ENCODE peak calls at places on chromosomes 12 and 14, in four cellular contexts. Z is HepG2, G is K562, X is H1. U is an unnamed sample.
A peak's percentile ranks its signal among the peaks of the same experiment; 100 is the strongest.

GRCh38 chr12:56687225-56688128 is 607 bp downstream of the PTGES3 start:
- DNase-seq in Z (no peak), G (peak; percentile 67), X (no peak), U (no peak)

GRCh38 chr12:123896786-123897185 is 75.8 kb downstream of the CCDC92 start:
- DNase-seq in Z (no peak), G (no peak), X (no peak), U (no peak)

GRCh38 chr12:40986031-40986430 is 202.1 kb upstream of the PDZRN4 start:
- DNase-seq in Z (no peak), G (no peak), X (no peak), U (no peak)

GRCh38 chr14:24837280-24838046 is 203.5 kb upstream of the GZMB start:
- DNase-seq in Z (no peak), G (no peak), X (no peak), U (no peak)

GRCh38 chr14:29842228-29842627 is 85.4 kb downstream of the PRKD1 start:
- DNase-seq in Z (no peak), G (no peak), X (no peak), U (no peak)

GRCh38 chr14:77607741-77608302 is 8.6 kb downstream of the SPTLC2 start:
- DNase-seq in Z (no peak), G (no peak), X (no peak), U (no peak)

GRCh38 chr12:85874064-85874463 is at the start of gene NTS:
- DNase-seq in Z (no peak), G (no peak), X (no peak), U (no peak)

GRCh38 chr14:28751467-28752058 is 15.0 kb upstream of the FOXG1 start:
- DNase-seq in Z (peak; percentile 81), G (peak; percentile 16), X (no peak), U (no peak)

GRCh38 chr14:80751285-80751684 is 190.3 kb downstream of the CEP128 start:
- DNase-seq in Z (no peak), G (no peak), X (no peak), U (no peak)

DNA sequence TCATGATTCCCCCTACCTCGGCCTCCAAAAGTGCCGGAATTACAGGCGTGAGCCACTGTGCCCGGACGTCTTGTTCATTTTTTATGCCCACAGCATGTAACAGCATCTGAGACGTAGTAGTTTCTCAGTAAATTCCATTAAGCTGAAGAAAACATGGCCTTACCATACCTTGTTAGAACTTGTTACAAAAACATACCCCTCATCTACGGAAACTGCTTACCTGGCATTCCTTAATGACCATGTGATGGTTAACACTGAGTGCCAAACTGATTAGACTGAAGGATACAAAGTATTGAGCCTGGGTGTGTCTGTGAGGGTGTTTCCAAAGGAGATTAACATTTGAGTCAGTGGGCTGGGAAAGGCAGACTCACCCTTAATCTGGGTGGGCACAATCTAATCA is 186.8 kb downstream of the CEP128 start:
- DNase-seq in Z (no peak), G (no peak), X (no peak), U (no peak)
- TF ChIP-seq YY1 in Z (no peak), G (no peak), X (no peak), U (no peak)

GRCh38 chr14:100271247-100271939 is 32.4 kb downstream of the YY1 start:
- DNase-seq in Z (peak; percentile 66), G (no peak), X (no peak), U (no peak)
- H3K36me3 ChIP-seq in Z (peaks cover 47% of the 10 kb centered on the region), G (peaks cover 65% of the 10 kb centered on the region), X (no peaks in the 10 kb centered on the region), U (peaks cover 38% of the 10 kb centered on the region)

GRCh38 chr12:114744696-114745095 is 60.7 kb upstream of the TBX3 start:
- DNase-seq in Z (no peak), G (no peak), X (no peak), U (no peak)

GRCh38 chr12:114747156-114747555 is 63.2 kb upstream of the TBX3 start:
- DNase-seq in Z (no peak), G (no peak), X (no peak), U (no peak)

GRCh38 chr12:114743799-114744198 is 59.8 kb upstream of the TBX3 start:
- DNase-seq in Z (no peak), G (no peak), X (no peak), U (no peak)

GRCh38 chr12:114744285-114744684 is 60.3 kb upstream of the TBX3 start:
- DNase-seq in Z (no peak), G (no peak), X (no peak), U (no peak)

DNA sequence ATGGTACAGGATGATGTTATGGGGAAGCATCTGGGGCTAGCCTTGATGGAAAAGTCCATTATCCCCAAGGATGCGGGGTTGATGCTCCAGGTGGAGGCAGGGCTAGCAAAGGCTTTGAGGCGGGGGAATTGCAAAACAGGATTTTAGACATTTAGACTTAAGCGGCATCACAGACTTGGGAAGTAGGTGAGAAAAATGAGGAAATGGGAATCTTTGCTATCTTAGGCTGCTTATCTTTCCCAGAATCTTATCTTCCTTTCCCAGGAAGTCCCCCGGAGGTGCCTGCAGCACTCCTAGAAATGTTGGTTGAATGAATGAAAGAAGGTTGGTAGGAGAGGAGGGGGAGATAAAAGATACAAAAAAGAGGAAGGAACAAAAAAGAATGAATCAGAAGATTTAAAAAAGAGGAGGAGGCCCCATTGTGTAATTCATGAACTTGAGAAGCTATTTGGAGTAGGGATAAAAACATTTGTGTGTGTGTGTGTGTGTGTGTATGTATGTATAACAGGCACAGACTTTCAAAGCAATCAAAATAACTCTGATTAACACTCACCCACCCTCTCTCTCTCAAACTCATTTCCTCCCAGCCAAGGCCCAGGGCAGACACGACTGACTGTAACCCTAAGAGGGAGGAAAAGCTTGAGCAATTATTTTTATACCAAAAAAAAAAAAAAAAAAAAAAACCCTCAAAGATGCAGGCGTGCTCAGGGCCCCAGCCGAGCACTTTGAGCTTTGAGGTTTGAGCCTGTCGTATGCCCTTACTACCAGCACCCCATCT is 62.5 kb upstream of the TBX3 start:
- DNase-seq in Z (no peak), G (no peak), X (no peak), U (no peak)
- TF ChIP-seq YY1 in Z (no peak), G (no peak), X (no peak), U (no peak)

GRCh38 chr12:97500537-97500936 is 37.9 kb downstream of the RMST start:
- DNase-seq in Z (no peak), G (no peak), X (no peak), U (no peak)

GRCh38 chr12:97502600-97502999 is 40.0 kb downstream of the RMST start:
- DNase-seq in Z (no peak), G (no peak), X (no peak), U (no peak)

GRCh38 chr12:97503073-97503472 is 40.5 kb downstream of the RMST start:
- DNase-seq in Z (peak; percentile 24), G (no peak), X (no peak), U (no peak)

DNA sequence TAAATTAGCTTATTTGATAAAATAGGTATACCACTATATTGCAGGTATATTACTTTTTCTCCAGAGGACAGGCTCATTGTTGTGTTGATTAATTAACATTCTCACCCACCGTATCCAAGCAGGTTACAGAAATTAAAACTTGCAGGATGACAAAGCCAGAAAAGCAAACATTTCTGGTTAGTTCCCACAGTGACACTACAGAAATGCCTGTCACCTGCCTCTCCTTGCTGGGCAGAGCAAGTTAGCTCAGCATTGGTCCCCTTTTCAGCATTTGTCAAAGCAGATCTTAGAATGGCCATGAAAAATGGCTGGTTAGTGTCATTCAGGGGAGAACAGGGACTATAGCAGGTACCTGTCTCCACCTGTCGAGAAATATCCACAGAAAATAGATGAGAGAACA is 38.8 kb downstream of the RMST start:
- DNase-seq in Z (no peak), G (no peak), X (no peak), U (no peak)
- H3K36me3 ChIP-seq in Z (no peaks in the 10 kb centered on the region), G (no peaks in the 10 kb centered on the region), X (no peaks in the 10 kb centered on the region), U (no peaks in the 10 kb centered on the region)

GRCh38 chr14:89424241-89424640 is 7.2 kb upstream of the FOXN3 start:
- DNase-seq in Z (no peak), G (no peak), X (no peak), U (no peak)

GRCh38 chr14:89428163-89428523 is 11.1 kb upstream of the FOXN3 start:
- DNase-seq in Z (no peak), G (no peak), X (no peak), U (no peak)

GRCh38 chr14:89428556-89429196 is 11.6 kb upstream of the FOXN3 start:
- DNase-seq in Z (no peak), G (no peak), X (no peak), U (no peak)

GRCh38 chr14:89427426-89428162 is 10.6 kb upstream of the FOXN3 start:
- DNase-seq in Z (no peak), G (no peak), X (no peak), U (no peak)

DNA sequence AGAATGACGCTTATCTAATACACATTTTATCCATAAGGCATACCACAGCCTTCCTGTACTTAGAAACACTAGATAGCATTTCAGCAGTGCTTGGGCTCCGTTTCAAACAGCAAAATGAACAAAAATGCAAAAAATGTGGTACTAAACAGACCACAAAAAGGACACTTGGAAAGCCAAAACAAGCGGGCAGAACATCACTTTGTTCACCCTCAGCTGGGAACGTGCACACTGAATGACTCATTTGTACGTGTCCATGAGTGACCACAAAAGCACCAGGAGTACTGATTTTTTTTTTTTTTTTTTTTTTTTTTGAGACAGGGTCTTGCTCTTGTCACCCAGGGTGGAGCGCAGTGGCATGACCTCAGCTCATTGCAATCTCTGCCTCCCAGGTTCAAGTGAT is 8.9 kb upstream of the FOXN3 start:
- DNase-seq in Z (peak; percentile 41), G (no peak), X (no peak), U (no peak)
- TF ChIP-seq YY1 in Z (no peak), G (no peak), X (no peak), U (no peak)

GRCh38 chr12:96258451-96258933 is 64.3 kb downstream of the ELK3 start:
- DNase-seq in Z (no peak), G (no peak), X (no peak), U (no peak)
- H3K36me3 ChIP-seq in Z (peaks cover 2% of the 10 kb centered on the region), G (peaks cover 17% of the 10 kb centered on the region), X (no peaks in the 10 kb centered on the region), U (peaks cover 72% of the 10 kb centered on the region)

GRCh38 chr14:99275222-99275584 is 3.2 kb upstream of the BCL11B start:
- DNase-seq in Z (no peak), G (no peak), X (no peak), U (no peak)
- TF ChIP-seq YY1 in Z (no peak), G (no peak), X (no peak), U (no peak)

GRCh38 chr14:68491793-68492192 is 301.1 kb downstream of the ZFP36L1 start:
- DNase-seq in Z (no peak), G (no peak), X (no peak), U (no peak)
- H3K36me3 ChIP-seq in Z (no peaks in the 10 kb centered on the region), G (no peaks in the 10 kb centered on the region), X (no peaks in the 10 kb centered on the region), U (no peaks in the 10 kb centered on the region)

U was measured in NT2/D1.